ENCODE peak calls at places on chromosomes 6 and 20, in nine cellular contexts. One of them, this sample, is unnamed.

GRCh38 chr6:129920103-129920798 is 59.1 kb upstream of the TMEM244 start:
- DNase-seq in A549: no peak
- DNase-seq in keratinocyte: no peak
- DNase-seq in psoas muscle: no peak
- DNase-seq in heart left ventricle: no peak
- DNase-seq in GM12865: no peak
- DNase-seq in breast epithelium: no peak
- DNase-seq in thoracic aorta: no peak
- DNase-seq in fibroblast of lung: peak
- DNase-seq in this sample: no peak

GRCh38 chr6:31402324-31403282 is 792 bp upstream of the MICA start:
- DNase-seq in heart left ventricle: peak
- DNase-seq in thoracic aorta: no peak
- DNase-seq in keratinocyte: no peak
- DNase-seq in GM12865: peak
- DNase-seq in psoas muscle: no peak
- DNase-seq in breast epithelium: no peak
- DNase-seq in fibroblast of lung: peak
- DNase-seq in A549: no peak
- DNase-seq in this sample: no peak

GRCh38 chr6:9484091-9484490 is 930.8 kb downstream of the TFAP2A start:
- DNase-seq in GM12865: no peak
- DNase-seq in fibroblast of lung: no peak
- DNase-seq in heart left ventricle: no peak
- DNase-seq in breast epithelium: no peak
- DNase-seq in keratinocyte: no peak
- DNase-seq in psoas muscle: no peak
- DNase-seq in A549: no peak
- DNase-seq in thoracic aorta: no peak
- DNase-seq in this sample: no peak

GRCh38 chr6:101705866-101706265 is 312.4 kb downstream of the GRIK2 start:
- DNase-seq in A549: no peak
- DNase-seq in psoas muscle: no peak
- DNase-seq in GM12865: no peak
- DNase-seq in thoracic aorta: no peak
- DNase-seq in heart left ventricle: no peak
- DNase-seq in breast epithelium: no peak
- DNase-seq in keratinocyte: no peak
- DNase-seq in fibroblast of lung: peak
- DNase-seq in this sample: no peak

GRCh38 chr6:111971181-111971829 is 82.6 kb upstream of the CCN6 start:
- DNase-seq in keratinocyte: no peak
- DNase-seq in thoracic aorta: no peak
- DNase-seq in GM12865: no peak
- DNase-seq in psoas muscle: no peak
- DNase-seq in A549: no peak
- DNase-seq in heart left ventricle: no peak
- DNase-seq in breast epithelium: no peak
- DNase-seq in fibroblast of lung: no peak
- DNase-seq in this sample: no peak

GRCh38 chr6:112227992-112228391 is 26.4 kb downstream of the LAMA4 start:
- DNase-seq in psoas muscle: no peak
- DNase-seq in breast epithelium: no peak
- DNase-seq in GM12865: no peak
- DNase-seq in thoracic aorta: no peak
- DNase-seq in A549: no peak
- DNase-seq in heart left ventricle: no peak
- DNase-seq in fibroblast of lung: no peak
- DNase-seq in keratinocyte: no peak
- DNase-seq in this sample: no peak

GRCh38 chr6:22102671-22103070 is 194.2 kb downstream of the PRL start:
- DNase-seq in thoracic aorta: no peak
- DNase-seq in psoas muscle: no peak
- DNase-seq in heart left ventricle: no peak
- DNase-seq in fibroblast of lung: peak
- DNase-seq in GM12865: peak
- DNase-seq in keratinocyte: no peak
- DNase-seq in breast epithelium: no peak
- DNase-seq in A549: no peak
- DNase-seq in this sample: no peak

GRCh38 chr20:46305331-46305972 is 2.8 kb downstream of the CDH22 start:
- DNase-seq in heart left ventricle: no peak
- DNase-seq in fibroblast of lung: no peak
- DNase-seq in psoas muscle: no peak
- DNase-seq in keratinocyte: no peak
- DNase-seq in GM12865: no peak
- DNase-seq in breast epithelium: no peak
- DNase-seq in A549: no peak
- DNase-seq in thoracic aorta: no peak
- DNase-seq in this sample: no peak

GRCh38 chr20:1187605-1188171 is 2.9 kb upstream of the TMEM74B start:
- DNase-seq in thoracic aorta: no peak
- DNase-seq in keratinocyte: no peak
- DNase-seq in fibroblast of lung: no peak
- DNase-seq in A549: no peak
- DNase-seq in breast epithelium: no peak
- DNase-seq in psoas muscle: no peak
- DNase-seq in heart left ventricle: no peak
- DNase-seq in GM12865: no peak
- DNase-seq in this sample: no peak

GRCh38 chr20:1188347-1188746 is 3.6 kb upstream of the TMEM74B start:
- DNase-seq in thoracic aorta: no peak
- DNase-seq in heart left ventricle: no peak
- DNase-seq in keratinocyte: no peak
- DNase-seq in fibroblast of lung: no peak
- DNase-seq in GM12865: no peak
- DNase-seq in psoas muscle: no peak
- DNase-seq in breast epithelium: no peak
- DNase-seq in A549: no peak
- DNase-seq in this sample: no peak

GRCh38 chr20:1189827-1190226 is 5.0 kb upstream of the TMEM74B start:
- DNase-seq in keratinocyte: no peak
- DNase-seq in thoracic aorta: no peak
- DNase-seq in psoas muscle: no peak
- DNase-seq in A549: no peak
- DNase-seq in breast epithelium: no peak
- DNase-seq in heart left ventricle: no peak
- DNase-seq in GM12865: no peak
- DNase-seq in fibroblast of lung: no peak
- DNase-seq in this sample: no peak

GRCh38 chr20:1191289-1191688 is 6.5 kb upstream of the TMEM74B start:
- DNase-seq in psoas muscle: no peak
- DNase-seq in keratinocyte: no peak
- DNase-seq in fibroblast of lung: no peak
- DNase-seq in GM12865: no peak
- DNase-seq in thoracic aorta: no peak
- DNase-seq in A549: no peak
- DNase-seq in breast epithelium: no peak
- DNase-seq in heart left ventricle: no peak
- DNase-seq in this sample: no peak

DNA sequence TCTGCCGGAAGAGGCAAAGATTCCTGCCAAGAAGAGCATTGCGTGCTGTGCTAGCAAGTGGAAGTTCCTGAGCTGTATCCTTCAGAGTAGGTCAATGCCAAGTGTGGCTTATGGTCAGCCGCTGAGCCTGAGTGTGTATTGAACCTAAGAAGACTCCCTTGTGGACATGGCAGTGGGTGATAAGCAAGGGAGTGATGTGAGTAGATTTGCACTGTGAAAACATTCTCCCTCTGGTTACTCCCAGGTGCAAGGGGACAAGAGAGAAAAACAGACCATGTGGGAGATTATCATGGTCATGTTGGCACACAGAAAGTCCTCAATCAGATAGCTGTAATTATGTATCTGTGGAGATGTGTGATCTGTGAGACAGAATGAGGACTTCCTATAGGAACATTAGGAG is 6.1 kb upstream of the TMEM74B start:
- DNase-seq in fibroblast of lung: no peak
- DNase-seq in breast epithelium: no peak
- DNase-seq in GM12865: no peak
- DNase-seq in thoracic aorta: no peak
- DNase-seq in A549: no peak
- DNase-seq in heart left ventricle: no peak
- DNase-seq in psoas muscle: no peak
- DNase-seq in keratinocyte: no peak
- DNase-seq in this sample: no peak
- H3K4me3 ChIP-seq in fibroblast of lung: no peak
- H3K4me3 ChIP-seq in breast epithelium: no peak
- H3K4me3 ChIP-seq in GM12865: no peak
- H3K4me3 ChIP-seq in thoracic aorta: no peak
- H3K4me3 ChIP-seq in A549: no peak
- H3K4me3 ChIP-seq in heart left ventricle: no peak
- H3K4me3 ChIP-seq in psoas muscle: no peak
- H3K4me3 ChIP-seq in keratinocyte: no peak
- H3K4me3 ChIP-seq in this sample: no peak

GRCh38 chr6:157991067-157991432 is 9.4 kb downstream of the SYNJ2 start:
- DNase-seq in heart left ventricle: no peak
- DNase-seq in breast epithelium: no peak
- DNase-seq in GM12865: no peak
- DNase-seq in fibroblast of lung: no peak
- DNase-seq in keratinocyte: no peak
- DNase-seq in thoracic aorta: no peak
- DNase-seq in A549: no peak
- DNase-seq in psoas muscle: no peak
- DNase-seq in this sample: no peak
- TF ChIP-seq CTCF in heart left ventricle: no peak
- TF ChIP-seq CTCF in breast epithelium: no peak
- TF ChIP-seq CTCF in GM12865: no peak
- TF ChIP-seq CTCF in fibroblast of lung: no peak
- TF ChIP-seq CTCF in keratinocyte: no peak
- TF ChIP-seq CTCF in thoracic aorta: no peak
- TF ChIP-seq CTCF in A549: no peak
- TF ChIP-seq CTCF in psoas muscle: no peak
- TF ChIP-seq CTCF in this sample: no peak

DNA sequence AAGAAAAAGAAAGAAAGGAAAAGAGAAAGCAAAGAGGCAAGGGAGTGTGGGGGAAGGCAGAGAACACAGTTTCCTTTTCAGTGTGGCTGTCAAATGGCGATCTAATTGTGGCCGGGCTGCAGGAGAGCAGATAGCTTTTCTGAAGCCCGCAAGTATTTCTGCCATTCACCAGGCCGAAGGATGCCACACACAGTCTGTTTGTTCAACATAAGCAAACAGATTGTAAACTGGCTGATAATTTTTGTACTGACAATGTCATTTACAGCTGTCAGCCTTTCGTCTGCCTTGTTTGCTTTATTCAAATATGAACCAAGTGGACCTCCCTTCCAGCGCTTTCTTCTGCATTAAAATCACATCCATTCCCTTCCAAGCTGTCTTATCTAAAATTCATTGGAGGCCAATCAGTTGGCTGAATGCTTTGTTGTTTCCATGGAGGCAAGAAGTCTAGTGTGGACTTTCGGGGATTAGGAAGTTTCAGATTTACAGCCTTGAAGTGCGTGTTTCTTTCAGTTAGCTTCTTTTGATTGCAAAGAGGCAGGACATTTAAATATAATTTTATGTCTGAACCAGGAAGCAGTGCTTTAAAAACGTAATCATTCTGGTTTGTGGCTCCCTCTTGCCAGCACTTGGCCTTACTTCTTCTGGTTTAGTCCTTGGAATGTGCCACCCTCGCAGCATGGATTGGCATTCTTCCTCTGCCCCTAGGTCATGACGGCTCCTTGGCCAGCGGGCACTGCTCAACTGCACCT is 180.3 kb downstream of the FOXA2 start:
- DNase-seq in fibroblast of lung: no peak
- DNase-seq in psoas muscle: no peak
- DNase-seq in GM12865: peak
- DNase-seq in thoracic aorta: no peak
- DNase-seq in heart left ventricle: no peak
- DNase-seq in breast epithelium: no peak
- DNase-seq in A549: no peak
- DNase-seq in keratinocyte: no peak
- DNase-seq in this sample: no peak
- H3K4me3 ChIP-seq in fibroblast of lung: no peak
- H3K4me3 ChIP-seq in psoas muscle: peak
- H3K4me3 ChIP-seq in GM12865: peak
- H3K4me3 ChIP-seq in thoracic aorta: peak
- H3K4me3 ChIP-seq in heart left ventricle: peak
- H3K4me3 ChIP-seq in breast epithelium: peak
- H3K4me3 ChIP-seq in A549: peak
- H3K4me3 ChIP-seq in keratinocyte: peak
- H3K4me3 ChIP-seq in this sample: no peak

GRCh38 chr20:51313275-51313898 is 229.1 kb downstream of the NFATC2 start:
- DNase-seq in fibroblast of lung: peak
- DNase-seq in psoas muscle: no peak
- DNase-seq in thoracic aorta: no peak
- DNase-seq in keratinocyte: no peak
- DNase-seq in A549: no peak
- DNase-seq in GM12865: no peak
- DNase-seq in breast epithelium: no peak
- DNase-seq in heart left ventricle: no peak
- DNase-seq in this sample: no peak
- TF ChIP-seq CTCF in fibroblast of lung: peak
- TF ChIP-seq CTCF in psoas muscle: no peak
- TF ChIP-seq CTCF in thoracic aorta: no peak
- TF ChIP-seq CTCF in keratinocyte: peak
- TF ChIP-seq CTCF in A549: no peak
- TF ChIP-seq CTCF in GM12865: no peak
- TF ChIP-seq CTCF in breast epithelium: no peak
- TF ChIP-seq CTCF in heart left ventricle: no peak
- TF ChIP-seq CTCF in this sample: no peak

GRCh38 chr6:43627008-43627825 is 1.8 kb downstream of the GTPBP2 start:
- DNase-seq in psoas muscle: peak
- DNase-seq in fibroblast of lung: peak
- DNase-seq in keratinocyte: peak
- DNase-seq in heart left ventricle: peak
- DNase-seq in A549: peak
- DNase-seq in thoracic aorta: peak
- DNase-seq in GM12865: peak
- DNase-seq in breast epithelium: no peak
- DNase-seq in this sample: peak
- H3K4me3 ChIP-seq in psoas muscle: peak
- H3K4me3 ChIP-seq in fibroblast of lung: peak
- H3K4me3 ChIP-seq in keratinocyte: no peak
- H3K4me3 ChIP-seq in heart left ventricle: peak
- H3K4me3 ChIP-seq in A549: peak
- H3K4me3 ChIP-seq in thoracic aorta: peak
- H3K4me3 ChIP-seq in GM12865: peak
- H3K4me3 ChIP-seq in breast epithelium: no peak
- H3K4me3 ChIP-seq in this sample: peak

DNA sequence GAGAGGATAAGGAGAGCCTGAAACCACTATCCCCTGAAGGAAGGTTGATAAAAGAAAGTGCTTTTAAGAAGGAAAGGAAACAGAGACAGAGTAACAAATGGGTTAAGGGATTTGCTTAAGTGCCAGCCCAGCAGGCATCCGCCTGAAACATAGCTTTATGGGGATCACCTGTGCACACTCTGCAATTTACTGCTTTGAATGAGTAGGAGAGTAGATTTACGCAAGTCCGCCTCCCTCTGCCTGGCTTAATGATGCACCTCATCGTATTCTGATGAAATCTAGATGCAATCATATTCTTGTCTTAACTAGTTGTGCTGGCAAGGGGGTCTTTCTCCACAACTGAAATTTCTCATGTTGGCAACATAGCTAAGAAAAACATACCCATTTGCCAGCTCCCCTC is 101.1 kb upstream of the ID4 start:
- DNase-seq in thoracic aorta: no peak
- DNase-seq in breast epithelium: no peak
- DNase-seq in keratinocyte: no peak
- DNase-seq in psoas muscle: no peak
- DNase-seq in GM12865: no peak
- DNase-seq in A549: no peak
- DNase-seq in fibroblast of lung: no peak
- DNase-seq in heart left ventricle: no peak
- DNase-seq in this sample: no peak
- TF ChIP-seq CTCF in thoracic aorta: no peak
- TF ChIP-seq CTCF in breast epithelium: no peak
- TF ChIP-seq CTCF in keratinocyte: no peak
- TF ChIP-seq CTCF in psoas muscle: no peak
- TF ChIP-seq CTCF in GM12865: no peak
- TF ChIP-seq CTCF in A549: no peak
- TF ChIP-seq CTCF in fibroblast of lung: no peak
- TF ChIP-seq CTCF in heart left ventricle: no peak
- TF ChIP-seq CTCF in this sample: no peak

This sample was measured in astrocyte of the cerebellum.